ENCODE peak calls at places on chromosome 18, in eight cellular contexts. E is B cell, B is kidney epithelial cell, L is OCI-LY7, D is brain microvascular endothelial cell, V is neural crest cell, J is PC-3, I is HFF-Myc. F is an unnamed sample.

GRCh38 chr18:14074187-14074586 is 58.0 kb downstream of the ZNF519 start:
- DNase-seq in B (no peak), J (peak), E (no peak), I (no peak), V (no peak), D (no peak), L (peak), F (no peak)

GRCh38 chr18:22452226-22452668 is 34.5 kb upstream of the CTAGE1 start:
- DNase-seq in B (no peak), D (no peak), J (no peak), L (no peak), V (no peak), E (no peak), I (no peak), F (no peak)

GRCh38 chr18:8813621-8814020 is 108.3 kb downstream of the MTCL1 start:
- DNase-seq in E (no peak), L (no peak), V (no peak), J (no peak), B (no peak), D (no peak), I (no peak), F (no peak)

GRCh38 chr18:29154758-29155725 is 978.1 kb upstream of the CDH2 start:
- DNase-seq in D (peak), I (peak), B (peak), E (no peak), V (no peak), J (peak), L (no peak), F (no peak)

GRCh38 chr18:28529644-28530043 is 352.7 kb upstream of the CDH2 start:
- DNase-seq in V (no peak), L (no peak), J (no peak), D (no peak), B (no peak), E (no peak), I (no peak), F (no peak)

GRCh38 chr18:51196811-51197660 is 445 bp downstream of the MEX3C start:
- DNase-seq in V (peak), L (peak), E (peak), B (no peak), I (no peak), J (no peak), D (peak), F (peak)

GRCh38 chr18:26471027-26471426 is 77.3 kb downstream of the KCTD1 start:
- DNase-seq in L (no peak), J (no peak), B (no peak), I (no peak), V (no peak), D (peak), E (no peak), F (no peak)

GRCh38 chr18:7415081-7415894 is 151.8 kb upstream of the PTPRM start:
- DNase-seq in J (no peak), E (no peak), V (no peak), D (peak), I (no peak), B (no peak), L (no peak), F (no peak)

GRCh38 chr18:9454061-9454703 is 21.1 kb upstream of the RALBP1 start:
- DNase-seq in L (no peak), V (no peak), D (no peak), E (no peak), I (no peak), J (no peak), B (peak), F (no peak)

GRCh38 chr18:41347057-41347456 is 608.0 kb upstream of the PIK3C3 start:
- DNase-seq in I (no peak), B (no peak), V (no peak), L (no peak), D (peak), E (no peak), J (no peak), F (no peak)

GRCh38 chr18:7094432-7094831 is 23.2 kb downstream of the LAMA1 start:
- DNase-seq in L (no peak), B (peak), V (no peak), E (no peak), J (no peak), I (no peak), D (no peak), F (no peak)

GRCh38 chr18:35513181-35513932 is 15.6 kb upstream of the INO80C start:
- DNase-seq in E (no peak), I (no peak), V (no peak), L (no peak), J (peak), B (no peak), D (peak), F (no peak)

GRCh38 chr18:27823053-27823452 is 353.9 kb downstream of the CDH2 start:
- DNase-seq in E (no peak), D (no peak), L (no peak), J (no peak), V (no peak), B (no peak), I (no peak), F (no peak)

GRCh38 chr18:46916551-46917107 is 678 bp downstream of the PIAS2 start:
- DNase-seq in D (peak), J (no peak), L (peak), I (no peak), V (peak), E (no peak), B (no peak), F (peak)

GRCh38 chr18:36412778-36413177 is 115.3 kb downstream of the FHOD3 start:
- DNase-seq in E (no peak), B (no peak), J (peak), I (no peak), V (no peak), L (no peak), D (no peak), F (peak)

DNA sequence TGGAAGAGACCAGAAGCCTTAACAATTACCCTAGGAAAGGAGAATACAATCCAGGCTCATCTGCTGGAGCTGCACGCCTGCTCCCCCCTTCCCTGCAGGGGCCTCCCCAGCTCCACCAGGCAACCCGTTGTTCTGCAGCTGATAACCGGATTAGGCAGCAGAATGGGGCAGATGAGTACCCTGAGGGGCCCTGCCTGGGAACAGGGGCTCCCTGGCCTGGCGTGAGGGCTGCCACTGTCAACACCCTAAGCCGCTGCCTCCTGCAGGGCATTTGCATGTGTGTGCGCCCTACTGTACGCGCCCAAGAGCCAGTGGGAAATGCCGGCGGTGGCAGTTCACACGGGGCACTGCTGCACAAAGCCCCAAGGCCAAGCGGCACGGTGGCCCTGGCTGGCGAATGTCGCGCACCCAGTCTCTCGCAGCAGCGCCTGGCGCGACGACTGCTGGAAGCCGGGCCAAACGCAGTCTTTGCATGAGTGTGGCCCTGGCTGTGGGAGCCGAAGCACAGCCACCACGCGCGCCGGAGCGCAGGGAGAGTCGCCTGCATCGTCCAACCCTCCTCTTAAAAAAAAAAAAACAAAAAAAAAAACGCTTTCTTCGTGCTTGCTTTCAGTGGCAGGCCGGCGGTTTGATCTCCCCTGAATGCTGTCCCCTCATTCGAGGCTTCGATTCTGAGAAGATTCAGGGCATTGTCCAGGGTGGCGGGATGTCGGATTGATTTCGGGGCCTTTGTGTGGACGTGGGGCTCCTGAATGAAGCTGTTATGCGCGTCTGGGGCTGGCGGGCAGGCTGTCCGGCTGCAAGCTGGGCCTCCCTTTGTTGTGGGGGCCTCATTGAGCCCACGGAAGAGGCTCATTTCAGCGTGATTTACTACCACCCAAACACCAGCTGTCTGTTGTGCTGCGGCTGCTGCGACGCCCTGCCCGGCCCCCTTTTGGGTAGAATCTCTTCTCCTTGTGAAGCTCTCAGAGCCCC is 63.8 kb downstream of the SETBP1 start:
- DNase-seq in J (no peak), B (no peak), E (no peak), D (no peak), I (no peak), V (peak), L (no peak), F (no peak)
- TF ChIP-seq CTCF in J (no peak), B (no peak), E (no peak), D (peak), I (no peak), V (peak), L (no peak), F (no peak)

GRCh38 chr18:48137354-48138208 is 207.1 kb upstream of the SMAD2 start:
- DNase-seq in I (no peak), J (peak), B (peak), V (no peak), L (no peak), D (no peak), E (no peak), F (no peak)
- TF ChIP-seq CTCF in I (no peak), J (no peak), B (no peak), V (no peak), L (no peak), D (no peak), E (no peak), F (no peak)

DNA sequence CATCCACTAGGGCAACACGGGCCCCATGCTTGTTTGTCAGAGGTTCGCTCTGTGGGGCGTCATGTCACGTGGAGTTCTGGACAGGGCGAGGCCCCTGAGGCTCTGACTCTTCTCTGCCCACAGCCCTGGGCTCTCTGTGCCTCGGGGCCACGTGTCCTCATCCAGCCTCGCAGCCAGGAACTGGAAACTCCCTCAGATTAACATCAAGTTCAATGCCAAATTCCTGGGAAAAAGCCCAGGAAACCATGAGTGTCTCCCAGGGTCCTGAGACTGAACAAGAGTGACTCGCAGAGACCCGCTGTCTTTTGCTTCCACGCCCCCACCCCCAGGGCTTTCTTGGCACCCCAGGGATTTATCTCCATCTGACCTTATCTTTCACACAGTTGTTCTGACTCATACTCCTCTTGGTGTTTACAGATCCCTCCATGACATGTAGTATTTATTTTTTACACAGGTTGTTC is 174.0 kb upstream of the PIEZO2 start:
- DNase-seq in D (peak), V (no peak), E (no peak), L (no peak), B (peak), J (peak), I (peak), F (no peak)
- TF ChIP-seq CTCF in D (peak), V (no peak), E (no peak), L (no peak), B (no peak), J (no peak), I (no peak), F (no peak)

DNA sequence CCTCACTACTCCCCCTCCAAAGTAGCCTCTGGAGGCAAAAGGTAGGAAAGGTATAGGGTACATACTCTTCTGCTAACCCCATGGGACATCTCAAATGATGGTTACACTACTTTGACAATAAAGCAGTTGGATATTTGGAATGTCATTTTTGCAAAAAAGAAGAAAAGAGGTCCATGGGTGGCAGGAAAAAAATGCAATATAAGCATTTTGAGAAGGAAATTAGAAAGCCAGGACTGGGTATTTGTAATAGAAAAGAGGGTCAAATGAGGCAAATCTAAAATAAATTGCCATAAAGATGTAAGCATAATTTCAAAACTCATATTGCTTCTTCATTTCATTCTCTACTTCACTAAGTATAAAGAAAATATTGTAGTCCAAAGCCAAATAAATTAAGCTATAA is 280.2 kb downstream of the NOL4 start:
- DNase-seq in B (no peak), E (no peak), I (no peak), L (no peak), D (no peak), J (no peak), V (no peak), F (no peak)
- TF ChIP-seq CTCF in B (no peak), E (no peak), I (no peak), L (no peak), D (no peak), J (no peak), V (no peak), F (no peak)

DNA sequence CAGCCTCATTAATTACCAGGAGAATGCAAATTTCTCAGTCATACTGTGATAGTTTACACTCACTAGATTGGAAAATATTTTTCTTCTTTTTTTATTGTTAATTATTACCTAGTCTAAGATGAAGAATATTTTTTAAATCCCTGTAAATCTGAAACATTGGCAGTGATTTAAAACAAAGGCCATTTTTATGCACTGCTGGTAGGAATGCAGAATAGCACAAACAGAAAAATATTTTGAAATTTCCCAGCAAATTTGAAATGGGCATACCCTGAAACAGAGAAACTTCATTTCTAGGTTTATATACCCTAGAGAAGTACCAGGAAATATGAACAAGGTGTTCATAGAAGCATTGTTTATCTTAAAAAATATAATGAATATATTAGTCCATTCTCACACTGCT is 31.0 kb downstream of the DYNAP start:
- DNase-seq in E (no peak), I (no peak), J (no peak), L (no peak), V (no peak), B (no peak), D (no peak), F (no peak)
- TF ChIP-seq CTCF in E (no peak), I (no peak), J (peak), L (no peak), V (peak), B (no peak), D (no peak), F (no peak)

GRCh38 chr18:11432360-11432811 is 177.0 kb upstream of the SLC35G4 start:
- DNase-seq in L (no peak), E (no peak), B (no peak), J (no peak), D (no peak), V (no peak), I (no peak), F (no peak)

GRCh38 chr18:11429876-11430275 is 179.5 kb upstream of the SLC35G4 start:
- DNase-seq in I (no peak), D (no peak), J (no peak), L (no peak), V (no peak), B (no peak), E (no peak), F (no peak)
- TF ChIP-seq CTCF in I (no peak), D (no peak), J (no peak), L (no peak), V (no peak), B (no peak), E (no peak), F (no peak)

GRCh38 chr18:59070181-59070912 is 69.3 kb upstream of the SEC11C start:
- DNase-seq in E (peak), B (peak), L (peak), D (peak), V (peak), I (peak), J (peak), F (peak)
- TF ChIP-seq CTCF in E (peak), B (peak), L (peak), D (peak), V (peak), I (peak), J (peak), F (peak)